ENCODE peak calls at places on chromosomes 5 and 9, in ten cellular contexts. Z is breast epithelium; R is uterus; V is WERI-Rb-1; G is astrocyte; M is ovary; P is CD4-positive, alpha-beta memory T cell; X is right atrium auricular region; A is cardiac muscle cell; H is mesenchymal stem cell. Y is an unnamed sample.

GRCh38 chr9:104177003-104177611 is 83.0 kb downstream of the SMC2 start:
- DNase-seq in Z (no peak), R (no peak), V (peak), G (no peak), M (no peak), P (no peak), X (no peak), A (peak), H (no peak), Y (no peak)

GRCh38 chr5:76030343-76030742 is 52.8 kb upstream of the SV2C start:
- DNase-seq in Z (no peak), R (no peak), V (no peak), G (no peak), M (no peak), P (no peak), X (no peak), A (no peak), H (no peak), Y (no peak)

GRCh38 chr9:127898433-127899199 is 787 bp downstream of the ST6GALNAC6 start:
- DNase-seq in Z (no peak), R (peak), V (no peak), G (peak), M (peak), P (no peak), X (peak), A (peak), H (peak), Y (peak)

GRCh38 chr5:172891716-172892421 is 57.8 kb downstream of the ERGIC1 start:
- DNase-seq in Z (peak), R (no peak), V (no peak), G (no peak), M (peak), P (no peak), X (peak), A (no peak), H (peak), Y (no peak)

GRCh38 chr9:87580941-87581438 is 83.3 kb downstream of the DAPK1 start:
- DNase-seq in Z (no peak), R (no peak), V (no peak), G (no peak), M (no peak), P (no peak), X (no peak), A (no peak), H (no peak), Y (no peak)

GRCh38 chr5:88929385-88929784 is 46.4 kb upstream of the MEF2C start:
- DNase-seq in Z (no peak), R (no peak), V (no peak), G (no peak), M (no peak), P (no peak), X (no peak), A (peak), H (no peak), Y (no peak)

GRCh38 chr5:67149933-67150523 is 46.6 kb downstream of the CD180 start:
- DNase-seq in Z (no peak), R (no peak), V (no peak), G (no peak), M (no peak), P (no peak), X (no peak), A (no peak), H (peak), Y (no peak)

GRCh38 chr5:112682621-112683061 is 55.0 kb upstream of the APC start:
- DNase-seq in Z (no peak), R (no peak), V (no peak), G (peak), M (no peak), P (no peak), X (no peak), A (no peak), H (peak), Y (no peak)

GRCh38 chr5:14218897-14219573 is 75.9 kb downstream of the TRIO start:
- DNase-seq in Z (no peak), R (no peak), V (no peak), G (no peak), M (no peak), P (no peak), X (no peak), A (no peak), H (peak), Y (no peak)

GRCh38 chr5:32443541-32444190 is 874 bp downstream of the ZFR start:
- DNase-seq in Z (peak), R (peak), V (peak), G (peak), M (peak), P (peak), X (no peak), A (peak), H (peak), Y (peak)

GRCh38 chr9:8887369-8887768 is 1087.8 kb upstream of the DMAC1 start:
- DNase-seq in Z (no peak), R (no peak), V (no peak), G (no peak), M (no peak), P (no peak), X (no peak), A (no peak), H (no peak), Y (no peak)

GRCh38 chr5:138033275-138033808 is 463 bp upstream of the FAM13B start:
- DNase-seq in Z (no peak), R (no peak), V (no peak), G (no peak), M (no peak), P (peak), X (no peak), A (no peak), H (peak), Y (no peak)

GRCh38 chr5:122375801-122376200 is 63.8 kb downstream of the SNCAIP start:
- DNase-seq in Z (no peak), R (no peak), V (no peak), G (no peak), M (no peak), P (no peak), X (no peak), A (no peak), H (no peak), Y (no peak)

GRCh38 chr9:106864533-106865143 is 1.7 kb downstream of the ZNF462 start:
- DNase-seq in Z (no peak), R (peak), V (no peak), G (peak), M (peak), P (no peak), X (no peak), A (no peak), H (peak), Y (peak)

GRCh38 chr5:15791274-15791673 is 291.3 kb downstream of the FBXL7 start:
- DNase-seq in Z (no peak), R (no peak), V (peak), G (no peak), M (no peak), P (no peak), X (no peak), A (no peak), H (no peak), Y (no peak)

GRCh38 chr5:14582797-14583137 is 1.2 kb downstream of the OTULINL start:
- DNase-seq in Z (no peak), R (no peak), V (no peak), G (no peak), M (peak), P (no peak), X (no peak), A (no peak), H (no peak), Y (no peak)

GRCh38 chr9:69173497-69173890 is 583 bp upstream of the TJP2 start:
- DNase-seq in Z (no peak), R (no peak), V (no peak), G (no peak), M (no peak), P (no peak), X (no peak), A (no peak), H (no peak), Y (no peak)

GRCh38 chr9:95009459-95009858 is 283.0 kb downstream of the AOPEP start:
- DNase-seq in Z (no peak), R (no peak), V (no peak), G (peak), M (no peak), P (no peak), X (no peak), A (no peak), H (no peak), Y (no peak)

GRCh38 chr5:139682016-139682975 is 34.1 kb downstream of the CXXC5 start:
- DNase-seq in Z (no peak), R (no peak), V (no peak), G (no peak), M (no peak), P (no peak), X (no peak), A (no peak), H (no peak), Y (peak)

GRCh38 chr9:96067004-96067403 is 191.5 kb downstream of the ERCC6L2 start:
- DNase-seq in Z (no peak), R (no peak), V (no peak), G (no peak), M (no peak), P (no peak), X (no peak), A (no peak), H (no peak), Y (no peak)

GRCh38 chr5:11370985-11371384 is 533.3 kb downstream of the CTNND2 start:
- DNase-seq in Z (no peak), R (no peak), V (no peak), G (no peak), M (no peak), P (no peak), X (no peak), A (no peak), H (no peak), Y (no peak)

GRCh38 chr9:33139421-33140228 is 27.5 kb downstream of the B4GALT1 start:
- DNase-seq in Z (no peak), R (peak), V (peak), G (peak), M (peak), P (no peak), X (no peak), A (peak), H (peak), Y (no peak)
- H3K27ac ChIP-seq in Z (peak), R (peak), V (peak), G (peak), M (peak), P (no peak), X (peak), A (peak), H (peak), Y (no peak)

GRCh38 chr5:58457040-58457439 is 2.8 kb downstream of the PLK2 start:
- DNase-seq in Z (no peak), R (no peak), V (no peak), G (no peak), M (no peak), P (no peak), X (no peak), A (no peak), H (no peak), Y (no peak)
- H3K27ac ChIP-seq in Z (peak), R (no peak), V (no peak), G (peak), M (no peak), P (no peak), X (peak), A (no peak), H (peak), Y (no peak)

GRCh38 chr9:12816656-12817101 is 41.9 kb downstream of the LURAP1L start:
- DNase-seq in Z (no peak), R (no peak), V (no peak), G (no peak), M (no peak), P (no peak), X (no peak), A (no peak), H (no peak), Y (no peak)

GRCh38 chr9:12818431-12819000 is 43.7 kb downstream of the LURAP1L start:
- DNase-seq in Z (no peak), R (no peak), V (no peak), G (peak), M (no peak), P (no peak), X (no peak), A (no peak), H (peak), Y (peak)

GRCh38 chr9:12817702-12818101 is 42.9 kb downstream of the LURAP1L start:
- DNase-seq in Z (no peak), R (no peak), V (no peak), G (peak), M (no peak), P (no peak), X (no peak), A (no peak), H (peak), Y (peak)

GRCh38 chr9:12822111-12822510 is 47.3 kb downstream of the LURAP1L start:
- DNase-seq in Z (no peak), R (no peak), V (no peak), G (peak), M (no peak), P (no peak), X (no peak), A (no peak), H (no peak), Y (no peak)

DNA sequence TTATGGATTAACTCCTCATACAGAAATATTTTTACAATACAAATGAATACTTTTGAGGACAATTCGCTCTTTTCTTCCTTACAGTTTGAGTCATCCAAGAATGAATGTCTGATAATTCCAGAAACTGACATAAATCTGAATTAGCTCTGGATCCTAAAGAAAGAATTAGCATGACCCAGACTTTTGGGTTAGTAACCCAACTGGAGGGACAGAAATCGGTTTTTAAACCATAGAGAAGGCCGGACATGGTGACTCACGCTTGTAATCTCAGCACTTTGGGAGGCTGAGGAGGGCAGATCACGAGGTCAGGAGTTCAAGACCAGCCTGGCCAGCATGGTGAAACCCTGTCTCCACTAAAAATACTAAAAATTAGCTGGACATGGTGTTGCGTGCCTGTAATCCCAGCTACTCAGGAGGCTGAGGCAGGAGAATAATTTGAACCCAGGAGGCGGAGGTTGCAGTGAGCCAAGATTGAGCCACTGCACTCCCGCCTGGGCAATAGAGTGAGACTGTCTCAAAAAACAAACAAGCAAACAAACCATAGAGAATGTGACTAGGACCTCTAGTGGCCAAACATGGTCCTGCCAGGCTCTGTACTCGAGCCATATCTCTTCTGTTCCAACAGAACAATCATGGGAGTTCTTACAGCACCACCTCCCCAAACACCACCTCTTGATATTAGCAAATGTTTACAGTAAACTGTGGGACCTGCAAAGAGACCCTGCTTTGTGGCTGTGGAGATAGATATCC is 44.8 kb downstream of the LURAP1L start:
- DNase-seq in Z (no peak), R (no peak), V (peak), G (peak), M (no peak), P (no peak), X (no peak), A (no peak), H (no peak), Y (peak)
- H3K27ac ChIP-seq in Z (peak), R (no peak), V (no peak), G (peak), M (no peak), P (no peak), X (no peak), A (no peak), H (no peak), Y (no peak)

GRCh38 chr5:149433524-149434131 is 54.5 kb upstream of the IL17B start:
- DNase-seq in Z (no peak), R (peak), V (peak), G (peak), M (peak), P (no peak), X (no peak), A (no peak), H (peak), Y (no peak)

GRCh38 chr5:149434162-149435014 is 55.3 kb upstream of the IL17B start:
- DNase-seq in Z (no peak), R (peak), V (peak), G (peak), M (peak), P (peak), X (peak), A (peak), H (peak), Y (peak)

GRCh38 chr5:149429839-149430721 is 51.0 kb upstream of the IL17B start:
- DNase-seq in Z (no peak), R (peak), V (peak), G (no peak), M (peak), P (no peak), X (peak), A (peak), H (peak), Y (peak)

GRCh38 chr5:149432861-149433462 is 53.9 kb upstream of the IL17B start:
- DNase-seq in Z (no peak), R (peak), V (no peak), G (no peak), M (peak), P (no peak), X (no peak), A (no peak), H (peak), Y (no peak)

DNA sequence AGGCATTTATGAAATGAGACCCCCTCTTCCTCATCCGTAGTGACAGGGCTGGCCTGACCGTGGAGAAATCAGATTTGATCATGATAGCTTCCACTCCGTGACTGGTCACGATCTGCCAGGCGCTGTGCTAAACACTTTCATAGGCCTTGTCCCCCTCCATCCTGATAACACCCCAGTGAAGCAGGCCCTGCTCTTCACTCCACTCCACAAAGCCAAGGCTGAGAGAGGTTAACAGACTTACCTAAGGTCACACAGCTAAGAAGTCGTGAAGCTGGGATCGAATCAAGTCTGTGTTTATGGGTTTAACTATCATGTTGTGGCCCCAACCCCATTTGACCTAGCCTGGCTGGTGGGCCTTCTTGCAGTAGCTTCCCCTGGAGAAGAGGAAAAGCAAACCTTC is 53.3 kb upstream of the IL17B start:
- DNase-seq in Z (no peak), R (peak), V (no peak), G (no peak), M (peak), P (no peak), X (no peak), A (no peak), H (no peak), Y (no peak)
- H3K27ac ChIP-seq in Z (peak), R (peak), V (no peak), G (no peak), M (peak), P (no peak), X (peak), A (peak), H (no peak), Y (no peak)

DNA sequence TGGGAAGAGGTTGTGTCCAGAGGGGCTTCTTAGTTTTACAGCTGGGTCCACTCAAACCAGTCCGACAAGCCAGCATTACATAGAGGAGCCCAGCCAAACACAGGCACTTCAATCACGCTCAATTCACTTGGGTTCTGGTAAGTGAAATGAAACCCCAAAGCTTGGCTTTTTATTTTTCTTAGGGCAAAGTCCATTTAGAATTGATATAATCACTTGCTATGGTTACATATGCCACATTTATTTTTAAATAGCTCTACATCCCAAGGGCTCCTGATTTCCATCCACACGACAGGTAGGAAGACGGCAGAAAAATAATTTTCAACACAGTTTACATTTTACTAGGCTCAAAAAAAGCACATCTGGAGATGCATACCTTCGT is 94.9 kb upstream of the EFNA5 start:
- DNase-seq in Z (no peak), R (no peak), V (no peak), G (no peak), M (no peak), P (no peak), X (no peak), A (no peak), H (no peak), Y (no peak)
- H3K27ac ChIP-seq in Z (no peak), R (no peak), V (no peak), G (no peak), M (no peak), P (no peak), X (no peak), A (no peak), H (no peak), Y (no peak)

GRCh38 chr9:75739884-75740611 is 150.4 kb upstream of the PCSK5 start:
- DNase-seq in Z (no peak), R (peak), V (peak), G (no peak), M (no peak), P (no peak), X (no peak), A (no peak), H (no peak), Y (no peak)
- H3K27ac ChIP-seq in Z (no peak), R (no peak), V (no peak), G (no peak), M (no peak), P (no peak), X (no peak), A (no peak), H (no peak), Y (peak)

GRCh38 chr9:113591899-113592625 is 128.5 kb downstream of the RGS3 start:
- DNase-seq in Z (no peak), R (no peak), V (no peak), G (no peak), M (no peak), P (no peak), X (no peak), A (no peak), H (no peak), Y (no peak)

GRCh38 chr9:113590991-113591898 is 127.7 kb downstream of the RGS3 start:
- DNase-seq in Z (peak), R (peak), V (peak), G (no peak), M (peak), P (peak), X (peak), A (peak), H (peak), Y (peak)

GRCh38 chr9:113592806-113593575 is 129.5 kb downstream of the RGS3 start:
- DNase-seq in Z (no peak), R (no peak), V (no peak), G (no peak), M (no peak), P (no peak), X (no peak), A (no peak), H (no peak), Y (no peak)

GRCh38 chr9:113594484-113595299 is 131.2 kb downstream of the RGS3 start:
- DNase-seq in Z (no peak), R (no peak), V (no peak), G (no peak), M (no peak), P (no peak), X (no peak), A (no peak), H (peak), Y (no peak)

DNA sequence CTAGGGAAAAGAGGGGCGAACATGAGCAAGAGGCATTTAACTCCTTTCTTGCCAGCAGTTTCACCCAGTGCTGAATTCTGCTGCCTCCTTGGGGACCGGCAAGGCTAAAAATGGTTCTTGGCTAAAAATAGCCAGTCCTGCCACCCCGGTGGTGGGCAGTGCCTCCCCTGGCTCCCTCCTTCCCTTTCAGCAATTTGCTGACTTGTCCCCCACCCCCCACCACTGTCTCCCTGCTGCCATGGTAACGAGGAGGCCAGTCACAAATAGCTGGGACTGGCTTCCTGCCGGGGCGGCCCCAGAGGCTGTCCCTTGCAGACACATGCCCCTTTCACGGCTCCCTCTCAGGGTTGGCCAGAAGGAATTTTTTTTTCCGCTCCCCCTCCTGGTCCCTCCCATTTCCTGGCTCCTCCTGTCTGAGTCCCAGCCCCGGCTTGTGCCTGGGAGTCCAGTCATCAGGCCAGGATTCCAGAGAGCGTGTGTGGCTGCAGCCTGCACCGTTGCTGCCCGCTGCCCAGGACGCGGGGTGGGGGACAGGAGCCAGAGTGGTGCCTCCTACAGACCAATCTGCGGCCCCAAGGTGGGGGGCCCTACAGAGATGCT is 130.3 kb downstream of the RGS3 start:
- DNase-seq in Z (peak), R (peak), V (peak), G (peak), M (peak), P (no peak), X (peak), A (peak), H (peak), Y (peak)
- H3K27ac ChIP-seq in Z (peak), R (peak), V (peak), G (peak), M (no peak), P (no peak), X (peak), A (peak), H (peak), Y (peak)